ENCODE peak calls at places on chromosome 20, in eight cellular contexts. U is colonic mucosa, J is tibial artery, C is AG04450, Y is uterus, Z is BE2C, L is ovary, O is SK-N-SH. B is an unnamed sample.

GRCh38 chr20:38725959-38726848 is 1.9 kb downstream of the SLC32A1 start:
- DNase-seq in U (no peak), C (no peak), J (no peak), L (no peak), Z (peak), O (peak), Y (peak), B (no peak)

GRCh38 chr20:63639093-63639860 is 12.4 kb upstream of the GMEB2 start:
- DNase-seq in J (no peak), C (no peak), Z (no peak), Y (no peak), U (peak), O (no peak), L (no peak), B (no peak)

GRCh38 chr20:25082498-25082873 is 545 bp upstream of the VSX1 start:
- DNase-seq in L (no peak), O (peak), Y (no peak), U (no peak), J (no peak), C (no peak), Z (no peak), B (no peak)

GRCh38 chr20:5430670-5431069 is 113.9 kb upstream of the PROKR2 start:
- DNase-seq in J (no peak), U (no peak), C (no peak), Z (no peak), O (no peak), L (no peak), Y (no peak), B (no peak)

GRCh38 chr20:39524371-39524911 is 562.3 kb downstream of the DHX35 start:
- DNase-seq in Y (peak), J (no peak), U (no peak), O (peak), C (no peak), Z (no peak), L (no peak), B (no peak)

GRCh38 chr20:15241696-15242095 is 904.3 kb upstream of the FLRT3 start:
- DNase-seq in L (no peak), C (no peak), Z (no peak), U (no peak), O (no peak), J (no peak), Y (no peak), B (no peak)

GRCh38 chr20:48149887-48150286 is 364.6 kb upstream of the SULF2 start:
- DNase-seq in C (no peak), Z (no peak), J (no peak), L (no peak), O (no peak), Y (no peak), U (no peak), B (no peak)

GRCh38 chr20:45993197-45993951 is 15.3 kb upstream of the MMP9 start:
- DNase-seq in U (peak), C (no peak), Z (peak), O (peak), L (no peak), Y (no peak), J (no peak), B (no peak)

GRCh38 chr20:53654932-53655674 is 61.5 kb upstream of the ZNF217 start:
- DNase-seq in U (peak), J (peak), Z (no peak), C (no peak), L (no peak), Y (no peak), O (no peak), B (no peak)

GRCh38 chr20:6231551-6231950 is 108.7 kb upstream of the FERMT1 start:
- DNase-seq in C (no peak), O (no peak), Y (no peak), U (no peak), J (no peak), L (no peak), Z (no peak), B (no peak)

GRCh38 chr20:62827323-62828050 is 10.6 kb downstream of the COL9A3 start:
- DNase-seq in O (no peak), L (no peak), Z (peak), Y (no peak), C (no peak), U (no peak), J (no peak), B (no peak)

GRCh38 chr20:33725607-33726264 is 5.6 kb upstream of the PXMP4 start:
- DNase-seq in Y (no peak), Z (no peak), U (no peak), O (no peak), J (no peak), L (no peak), C (no peak), B (no peak)

GRCh38 chr20:7673841-7674240 is 266.4 kb downstream of the HAO1 start:
- DNase-seq in U (no peak), J (no peak), O (no peak), C (no peak), L (no peak), Z (no peak), Y (no peak), B (no peak)

GRCh38 chr20:48737463-48738093 is 90.2 kb downstream of the PREX1 start:
- DNase-seq in O (no peak), C (no peak), Y (no peak), L (no peak), Z (no peak), U (no peak), J (no peak), B (no peak)

GRCh38 chr20:60465993-60466682 is 507.9 kb downstream of the CDH26 start:
- DNase-seq in U (no peak), O (no peak), Y (no peak), L (no peak), C (no peak), Z (no peak), J (no peak), B (no peak)

GRCh38 chr20:56409946-56410345 is 2.1 kb upstream of the CASS4 start:
- DNase-seq in O (no peak), J (no peak), Y (no peak), Z (no peak), C (no peak), U (no peak), L (peak), B (no peak)

GRCh38 chr20:25057234-25058050 is 497 bp downstream of the ACSS1 start:
- DNase-seq in J (peak), C (no peak), O (peak), U (peak), Y (peak), L (peak), Z (peak), B (no peak)

GRCh38 chr20:53706511-53707031 is 112.9 kb upstream of the ZNF217 start:
- DNase-seq in L (no peak), O (no peak), C (peak), Z (no peak), Y (no peak), J (no peak), U (no peak), B (no peak)

GRCh38 chr20:49880724-49881445 is 34.4 kb downstream of the SPATA2 start:
- DNase-seq in U (no peak), J (peak), L (no peak), Z (no peak), Y (no peak), O (no peak), C (no peak), B (no peak)

GRCh38 chr20:15909995-15910394 is 663.3 kb downstream of the KIF16B start:
- DNase-seq in U (no peak), O (no peak), L (no peak), Y (no peak), C (no peak), J (no peak), Z (no peak), B (no peak)

GRCh38 chr20:37095108-37095608 is 639 bp downstream of the RBL1 start:
- DNase-seq in C (no peak), O (peak), J (no peak), U (peak), Y (no peak), L (no peak), Z (peak), B (no peak)

GRCh38 chr20:17023811-17024210 is 203.0 kb upstream of the PCSK2 start:
- DNase-seq in C (no peak), Y (no peak), U (no peak), L (no peak), O (no peak), J (no peak), Z (no peak), B (no peak)
- H3K4me3 ChIP-seq in C (no peak), Y (no peak), U (no peak), L (no peak), O (no peak), J (no peak), Z (no peak), B (no peak)

GRCh38 chr20:23369424-23369823 is 7.4 kb downstream of the GZF1 start:
- DNase-seq in C (no peak), L (no peak), U (no peak), Z (no peak), O (no peak), Y (no peak), J (no peak), B (no peak)

GRCh38 chr20:23374441-23374840 is 12.5 kb downstream of the GZF1 start:
- DNase-seq in U (no peak), Y (no peak), O (no peak), L (no peak), J (no peak), Z (no peak), C (no peak), B (no peak)

GRCh38 chr20:23370873-23371272 is 8.9 kb downstream of the GZF1 start:
- DNase-seq in Z (no peak), J (no peak), U (no peak), O (no peak), C (no peak), Y (no peak), L (no peak), B (no peak)

GRCh38 chr20:23370274-23370673 is 8.3 kb downstream of the GZF1 start:
- DNase-seq in J (no peak), Y (no peak), O (no peak), U (no peak), C (no peak), Z (no peak), L (no peak), B (no peak)

GRCh38 chr20:23371496-23371895 is 9.5 kb downstream of the GZF1 start:
- DNase-seq in J (no peak), Y (no peak), L (no peak), O (no peak), C (no peak), Z (no peak), U (no peak), B (no peak)
- H3K4me3 ChIP-seq in J (no peak), Y (no peak), L (no peak), O (no peak), C (no peak), Z (no peak), U (no peak), B (no peak)

GRCh38 chr20:58691773-58692578 is 624 bp upstream of the NPEPL1 start:
- DNase-seq in C (no peak), Y (peak), Z (no peak), L (peak), J (peak), U (peak), O (no peak), B (no peak)
- H3K4me3 ChIP-seq in C (no peak), Y (no peak), Z (no peak), L (no peak), J (peak), U (no peak), O (no peak), B (peak)

GRCh38 chr20:2523919-2524434 is 12.4 kb upstream of the TMC2 start:
- DNase-seq in U (no peak), C (no peak), L (no peak), J (no peak), Z (no peak), Y (no peak), O (no peak), B (no peak)
- H3K4me3 ChIP-seq in U (peak), C (peak), L (peak), J (peak), Z (peak), Y (peak), O (peak), B (peak)

DNA sequence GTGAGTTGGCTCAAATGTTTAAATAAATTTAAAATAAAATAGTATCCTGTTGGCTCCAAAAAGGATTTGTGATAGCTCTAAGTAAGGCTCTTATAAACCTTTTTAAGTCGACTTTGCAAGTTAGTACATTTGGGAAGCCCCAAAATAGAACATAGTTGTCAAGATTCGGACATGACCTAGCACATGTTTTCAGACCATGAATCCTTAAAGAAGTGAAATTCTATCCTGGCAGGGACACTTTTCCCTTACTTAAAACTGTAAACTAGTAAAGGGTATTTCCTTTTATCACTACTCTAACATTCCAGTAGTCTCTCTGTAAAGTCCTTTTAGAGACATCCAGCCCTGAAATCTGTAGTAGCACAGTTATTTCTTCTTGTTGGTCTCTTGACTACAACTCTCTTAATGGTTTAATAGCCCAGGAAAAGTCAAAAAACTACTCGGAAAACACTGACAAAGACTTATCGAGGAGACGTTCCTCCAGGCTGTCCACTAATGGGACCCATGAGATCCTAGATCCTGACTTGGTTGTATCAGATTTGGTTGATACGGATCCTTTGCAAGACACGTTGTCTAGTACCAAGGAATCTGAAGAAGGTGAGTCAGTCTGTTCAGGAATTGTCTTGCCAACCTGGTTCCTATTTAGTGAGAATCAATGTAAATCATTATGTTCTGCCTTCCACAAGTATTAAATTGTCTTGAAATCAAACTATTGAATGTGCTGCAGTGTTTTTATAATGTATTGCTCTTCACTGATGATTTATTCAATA is 83.6 kb downstream of the SCAND1 start:
- DNase-seq in L (no peak), Y (no peak), U (no peak), J (no peak), Z (no peak), C (no peak), O (no peak), B (no peak)
- H3K4me3 ChIP-seq in L (no peak), Y (no peak), U (no peak), J (no peak), Z (no peak), C (no peak), O (peak), B (peak)

DNA sequence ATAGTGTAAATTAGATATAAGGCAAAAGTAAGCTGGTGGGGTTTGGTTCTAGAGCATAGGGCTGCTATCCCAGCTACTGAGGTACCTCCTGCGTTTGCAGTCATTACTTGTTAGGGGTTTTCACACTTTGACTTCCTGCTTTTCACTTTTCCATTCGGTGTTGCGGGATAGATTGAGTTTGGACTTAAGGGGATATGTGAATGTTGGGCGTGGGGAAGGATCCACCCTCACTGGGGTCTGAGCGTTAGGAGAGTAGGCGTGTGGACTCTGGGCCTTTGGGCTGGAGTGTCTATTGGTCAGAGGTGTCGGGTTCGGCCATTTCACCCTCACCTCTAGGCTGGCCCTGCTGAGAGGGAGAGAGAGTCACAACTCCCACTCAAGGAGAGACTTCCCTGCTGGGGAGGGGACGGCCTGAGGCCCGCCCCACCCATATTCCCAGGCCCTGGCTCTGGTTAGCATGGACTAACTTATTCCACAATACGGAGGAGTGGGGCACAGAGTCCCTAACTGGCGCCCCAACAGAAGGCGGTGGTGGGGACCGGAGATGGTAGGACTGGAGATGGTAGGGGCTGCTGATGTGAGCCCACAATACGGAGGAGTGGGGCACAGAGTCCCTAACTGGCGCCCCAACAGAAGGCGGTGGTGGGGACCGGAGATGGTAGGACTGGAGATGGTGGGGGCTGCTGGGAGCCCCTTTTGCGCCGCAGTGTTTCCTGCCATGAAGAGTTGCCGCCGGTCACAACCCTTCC is 1.6 kb upstream of the PTPRA start:
- DNase-seq in O (no peak), J (no peak), Y (no peak), L (no peak), C (no peak), Z (no peak), U (no peak), B (no peak)
- H3K4me3 ChIP-seq in O (peak), J (peak), Y (peak), L (peak), C (peak), Z (no peak), U (peak), B (peak)